ENCODE peak calls at places on chromosomes 16 and 17, in four cellular contexts. M, Z, L and R are unnamed samples.

GRCh38 chr16:86663691-86664517 is 85.6 kb downstream of the FOXL1 start:
- DNase-seq in M (no peak), L (no peak), Z (no peak), R (no peak)

GRCh38 chr16:4744758-4745569 is 10.6 kb downstream of the DNAAF8 start:
- DNase-seq in L (no peak), M (no peak), Z (no peak), R (no peak)

GRCh38 chr16:20339744-20340143 is 12.4 kb upstream of the GP2 start:
- DNase-seq in Z (no peak), M (peak; percentile 5), L (no peak), R (no peak)

GRCh38 chr16:67441289-67441753 is 10.4 kb downstream of the HSD11B2 start:
- DNase-seq in L (no peak), Z (no peak), M (no peak), R (no peak)

GRCh38 chr17:78318407-78318806 is 41.5 kb downstream of the SOCS3 start:
- DNase-seq in Z (no peak), L (no peak), M (no peak), R (no peak)

GRCh38 chr17:45837603-45838002 is 7.1 kb upstream of the SPPL2C start:
- DNase-seq in Z (no peak), M (no peak), L (no peak), R (no peak)

GRCh38 chr16:72787519-72788268 is 260.2 kb downstream of the ZFHX3 start:
- DNase-seq in Z (peak; percentile 72), M (peak; percentile 79), L (peak; percentile 49), R (peak; percentile 91)

GRCh38 chr17:7217113-7217987 is 2.3 kb downstream of the DLG4 start:
- DNase-seq in L (no peak), Z (no peak), M (no peak), R (peak; percentile 46)

GRCh38 chr17:30316736-30317135 is 17.1 kb downstream of the TMIGD1 start:
- DNase-seq in Z (no peak), L (no peak), M (no peak), R (no peak)

GRCh38 chr17:40559016-40559853 is 6.0 kb downstream of the CCR7 start:
- DNase-seq in Z (no peak), M (peak; percentile 5), L (no peak), R (no peak)

GRCh38 chr17:50259484-50260324 is 14.6 kb upstream of the TMEM92 start:
- DNase-seq in M (no peak), Z (no peak), L (no peak), R (no peak)

GRCh38 chr17:39536468-39536867 is 71.3 kb downstream of the NEUROD2 start:
- DNase-seq in Z (no peak), M (no peak), L (no peak), R (no peak)

GRCh38 chr16:69520800-69521602 is 44.8 kb upstream of the NFAT5 start:
- DNase-seq in Z (no peak), M (peak; percentile 81), L (no peak), R (peak; percentile 20)

GRCh38 chr17:71409137-71409536 is 711.7 kb upstream of the SOX9 start:
- DNase-seq in Z (no peak), L (no peak), M (no peak), R (no peak)

GRCh38 chr17:41917192-41917591 is 1.6 kb downstream of the ACLY start:
- DNase-seq in L (no peak), Z (peak; percentile 26), M (no peak), R (no peak)

GRCh38 chr17:61467416-61468262 is 15.4 kb downstream of the TBX4 start:
- DNase-seq in L (no peak), Z (no peak), M (peak; percentile 16), R (no peak)

GRCh38 chr16:53482123-53482522 is 20.9 kb downstream of the AKTIP start:
- DNase-seq in L (no peak), M (no peak), Z (no peak), R (no peak)

GRCh38 chr17:42779942-42780815 is at the start of gene WNK4:
- DNase-seq in M (no peak), Z (no peak), L (no peak), R (peak; percentile 33)